ENCODE peak calls at places on chromosomes 6 and 20, in six cellular contexts. One of them, this sample, is unnamed.

GRCh38 chr20:17856837-17857605 is 111.6 kb downstream of the SNX5 start:
- DNase-seq in CD4-positive, alpha-beta T cell: no peak
- DNase-seq in GM03348: no peak
- DNase-seq in kidney tubule cell: no peak
- DNase-seq in heart right ventricle: no peak
- DNase-seq in stimulated activated CD4-positive, alpha-beta T cell treated with anti-CD3 and anti-CD28 coated beads, Interleukin-2, amount 100 ng/mL, for 24 hours: no peak
- DNase-seq in this sample: no peak

GRCh38 chr20:57791178-57791945 is 81.5 kb upstream of the PMEPA1 start:
- DNase-seq in CD4-positive, alpha-beta T cell: no peak
- DNase-seq in GM03348: no peak
- DNase-seq in kidney tubule cell: no peak
- DNase-seq in heart right ventricle: no peak
- DNase-seq in stimulated activated CD4-positive, alpha-beta T cell treated with anti-CD3 and anti-CD28 coated beads, Interleukin-2, amount 100 ng/mL, for 24 hours: no peak
- DNase-seq in this sample: no peak

GRCh38 chr6:64547594-64548268 is 912.1 kb downstream of the PHF3 start:
- DNase-seq in CD4-positive, alpha-beta T cell: no peak
- DNase-seq in GM03348: no peak
- DNase-seq in kidney tubule cell: no peak
- DNase-seq in heart right ventricle: no peak
- DNase-seq in stimulated activated CD4-positive, alpha-beta T cell treated with anti-CD3 and anti-CD28 coated beads, Interleukin-2, amount 100 ng/mL, for 24 hours: no peak
- DNase-seq in this sample: peak

GRCh38 chr20:9977629-9978028 is 57.2 kb upstream of the ANKEF1 start:
- DNase-seq in CD4-positive, alpha-beta T cell: no peak
- DNase-seq in GM03348: no peak
- DNase-seq in kidney tubule cell: no peak
- DNase-seq in heart right ventricle: no peak
- DNase-seq in stimulated activated CD4-positive, alpha-beta T cell treated with anti-CD3 and anti-CD28 coated beads, Interleukin-2, amount 100 ng/mL, for 24 hours: no peak
- DNase-seq in this sample: no peak

GRCh38 chr6:17429381-17430061 is 36.1 kb downstream of the CAP2 start:
- DNase-seq in CD4-positive, alpha-beta T cell: no peak
- DNase-seq in GM03348: no peak
- DNase-seq in kidney tubule cell: peak
- DNase-seq in heart right ventricle: no peak
- DNase-seq in stimulated activated CD4-positive, alpha-beta T cell treated with anti-CD3 and anti-CD28 coated beads, Interleukin-2, amount 100 ng/mL, for 24 hours: no peak
- DNase-seq in this sample: no peak

GRCh38 chr6:57257911-57258541 is 35.9 kb upstream of the RAB23 start:
- DNase-seq in CD4-positive, alpha-beta T cell: no peak
- DNase-seq in GM03348: peak
- DNase-seq in kidney tubule cell: no peak
- DNase-seq in heart right ventricle: no peak
- DNase-seq in stimulated activated CD4-positive, alpha-beta T cell treated with anti-CD3 and anti-CD28 coated beads, Interleukin-2, amount 100 ng/mL, for 24 hours: no peak
- DNase-seq in this sample: no peak

GRCh38 chr6:90538651-90539050 is 48.2 kb downstream of the MAP3K7 start:
- DNase-seq in CD4-positive, alpha-beta T cell: no peak
- DNase-seq in GM03348: no peak
- DNase-seq in kidney tubule cell: no peak
- DNase-seq in heart right ventricle: no peak
- DNase-seq in stimulated activated CD4-positive, alpha-beta T cell treated with anti-CD3 and anti-CD28 coated beads, Interleukin-2, amount 100 ng/mL, for 24 hours: no peak
- DNase-seq in this sample: no peak

GRCh38 chr6:14690120-14691056 is 555.5 kb upstream of the JARID2 start:
- DNase-seq in CD4-positive, alpha-beta T cell: no peak
- DNase-seq in GM03348: peak
- DNase-seq in kidney tubule cell: no peak
- DNase-seq in heart right ventricle: no peak
- DNase-seq in stimulated activated CD4-positive, alpha-beta T cell treated with anti-CD3 and anti-CD28 coated beads, Interleukin-2, amount 100 ng/mL, for 24 hours: no peak
- DNase-seq in this sample: no peak

GRCh38 chr20:37968726-37969401 is 64.4 kb downstream of the TTI1 start:
- DNase-seq in CD4-positive, alpha-beta T cell: no peak
- DNase-seq in GM03348: no peak
- DNase-seq in kidney tubule cell: no peak
- DNase-seq in heart right ventricle: no peak
- DNase-seq in stimulated activated CD4-positive, alpha-beta T cell treated with anti-CD3 and anti-CD28 coated beads, Interleukin-2, amount 100 ng/mL, for 24 hours: no peak
- DNase-seq in this sample: no peak